ENCODE peak calls at places on chromosomes 13 and 19, in nine cellular contexts. G is mesenteric fat pad; O is AG08395; X is stimulated activated CD4-positive, alpha-beta T cell treated with anti-CD3 and anti-CD28 coated beads, Interleukin-15, amount 100 ng/mL, for 1 hour; S is T-helper 17 cell; B is stimulated activated CD8-positive, alpha-beta memory T cell treated with anti-CD3 and anti-CD28 coated beads, Interleukin-4, amount 100 ng/mL, for 24 hours; K is HEK293T; T is suprapubic skin; U is CD8-positive, alpha-beta T cell. Q is an unnamed sample.

GRCh38 chr19:12513531-12514061 is 29.0 kb upstream of the ZNF709 start:
- DNase-seq in G (no peak), O (no peak), X (no peak), S (no peak), B (no peak), K (no peak), T (no peak), U (no peak), Q (no peak)

GRCh38 chr13:74287672-74288169 is 153.5 kb upstream of the KLF12 start:
- DNase-seq in G (no peak), O (peak), X (peak), S (peak), B (peak), K (peak), T (peak), U (peak), Q (peak)

GRCh38 chr19:33350538-33351309 is 22.8 kb upstream of the CEBPG start:
- DNase-seq in G (no peak), O (peak), X (no peak), S (no peak), B (no peak), K (no peak), T (peak), U (no peak), Q (no peak)

GRCh38 chr19:53897459-53897858 is 11.6 kb upstream of the CACNG7 start:
- DNase-seq in G (no peak), O (no peak), X (no peak), S (no peak), B (no peak), K (no peak), T (no peak), U (no peak), Q (no peak)

GRCh38 chr13:110525328-110526319 is 35.9 kb downstream of the RAB20 start:
- DNase-seq in G (no peak), O (no peak), X (no peak), S (no peak), B (no peak), K (no peak), T (no peak), U (no peak), Q (no peak)

GRCh38 chr13:33610471-33611015 is 207.4 kb upstream of the RFC3 start:
- DNase-seq in G (no peak), O (no peak), X (peak), S (peak), B (peak), K (no peak), T (no peak), U (peak), Q (no peak)

GRCh38 chr19:38441660-38442348 is 8.3 kb downstream of the RYR1 start:
- DNase-seq in G (no peak), O (no peak), X (no peak), S (no peak), B (no peak), K (no peak), T (no peak), U (no peak), Q (no peak)

GRCh38 chr19:48836089-48837017 is at the start of gene HSD17B14:
- DNase-seq in G (no peak), O (peak), X (no peak), S (no peak), B (no peak), K (no peak), T (peak), U (no peak), Q (no peak)

GRCh38 chr19:55508120-55508519 is 19.9 kb downstream of the SSC5D start:
- DNase-seq in G (no peak), O (no peak), X (no peak), S (no peak), B (no peak), K (no peak), T (no peak), U (no peak), Q (no peak)

GRCh38 chr19:42088471-42089190 is 12.7 kb downstream of the ZNF574 start:
- DNase-seq in G (no peak), O (peak), X (no peak), S (no peak), B (no peak), K (no peak), T (peak), U (no peak), Q (no peak)

GRCh38 chr19:17576758-17577532 is 21.5 kb downstream of the COLGALT1 start:
- DNase-seq in G (no peak), O (peak), X (peak), S (no peak), B (no peak), K (peak), T (no peak), U (no peak), Q (no peak)

GRCh38 chr19:13727798-13728197 is 36.5 kb upstream of the MRI1 start:
- DNase-seq in G (no peak), O (peak), X (no peak), S (no peak), B (no peak), K (no peak), T (no peak), U (no peak), Q (no peak)

GRCh38 chr13:42722883-42723539 is 58.4 kb upstream of the FAM216B start:
- DNase-seq in G (no peak), O (no peak), X (no peak), S (no peak), B (no peak), K (no peak), T (no peak), U (no peak), Q (no peak)

GRCh38 chr19:42411581-42412178 is 15.5 kb downstream of the LIPE start:
- DNase-seq in G (no peak), O (no peak), X (no peak), S (no peak), B (no peak), K (no peak), T (no peak), U (no peak), Q (no peak)

GRCh38 chr13:41541142-41541938 is 84.0 kb downstream of the RGCC start:
- DNase-seq in G (no peak), O (no peak), X (no peak), S (no peak), B (no peak), K (no peak), T (no peak), U (no peak), Q (no peak)

GRCh38 chr13:110615005-110615321 is 382 bp upstream of the NAXD start:
- DNase-seq in G (no peak), O (no peak), X (no peak), S (no peak), B (no peak), K (no peak), T (peak), U (no peak), Q (no peak)

GRCh38 chr13:113187263-113187669 is 21.2 kb downstream of the PCID2 start:
- DNase-seq in G (no peak), O (peak), X (peak), S (no peak), B (peak), K (peak), T (peak), U (no peak), Q (no peak)

GRCh38 chr19:16324384-16325160 is at the start of gene KLF2:
- DNase-seq in G (peak), O (peak), X (peak), S (peak), B (peak), K (peak), T (peak), U (peak), Q (peak)

GRCh38 chr13:37481005-37481857 is 117.3 kb downstream of the POSTN start:
- DNase-seq in G (no peak), O (peak), X (no peak), S (no peak), B (no peak), K (no peak), T (no peak), U (no peak), Q (no peak)

GRCh38 chr13:39900106-39900750 is 244.8 kb downstream of the COG6 start:
- DNase-seq in G (no peak), O (no peak), X (no peak), S (no peak), B (no peak), K (no peak), T (no peak), U (no peak), Q (no peak)

GRCh38 chr13:70339738-70340137 is 231.5 kb upstream of the KLHL1 start:
- DNase-seq in G (no peak), O (no peak), X (no peak), S (no peak), B (no peak), K (peak), T (no peak), U (no peak), Q (no peak)